ENCODE peak calls at places on chromosomes 1 and 21, in ten cellular contexts. L is tibial artery; K is PC-9; O is colonic mucosa; M is heart right ventricle; S is heart left ventricle; I is uterus; Z is RWPE2; Y is CD4-positive, alpha-beta T cell; R is GM12878. X is an unnamed sample.

GRCh38 chr21:25330266-25330665 is 277.0 kb downstream of the MRPL39 start:
- DNase-seq in Y (no peak), O (no peak), L (no peak), Z (no peak), R (no peak), I (no peak), S (no peak), K (no peak), M (no peak), X (no peak)

GRCh38 chr1:155083865-155084721 is 5.5 kb downstream of the EFNA3 start:
- DNase-seq in I (peak), O (peak), K (no peak), Y (no peak), S (no peak), R (no peak), M (no peak), Z (no peak), L (no peak), X (no peak)

GRCh38 chr1:162701286-162701685 is 69.0 kb downstream of the DDR2 start:
- DNase-seq in M (no peak), Z (no peak), R (peak), O (no peak), I (no peak), K (no peak), L (no peak), S (no peak), Y (no peak), X (no peak)

GRCh38 chr1:9639190-9639589 is 12.3 kb upstream of the PIK3CD start:
- DNase-seq in M (no peak), O (no peak), Z (no peak), L (no peak), Y (no peak), R (no peak), S (no peak), K (no peak), I (no peak), X (no peak)

GRCh38 chr1:36342426-36343185 is 19.2 kb upstream of the EVA1B start:
- DNase-seq in L (peak), Z (no peak), K (peak), R (no peak), I (peak), M (peak), Y (peak), S (peak), O (peak), X (peak)

GRCh38 chr1:222288056-222288455 is 259.8 kb downstream of the HHIPL2 start:
- DNase-seq in M (no peak), R (no peak), O (no peak), S (no peak), Y (no peak), I (no peak), L (no peak), Z (no peak), K (peak), X (peak)

GRCh38 chr1:248817065-248817464 is 8.7 kb downstream of the SH3BP5L start:
- DNase-seq in R (no peak), O (no peak), I (no peak), Z (no peak), S (no peak), L (no peak), K (no peak), M (no peak), Y (no peak), X (no peak)

GRCh38 chr1:15734901-15735300 is 1.2 kb upstream of the SLC25A34 start:
- DNase-seq in I (no peak), R (no peak), S (no peak), K (no peak), M (no peak), L (no peak), Y (no peak), Z (peak), O (peak), X (no peak)

GRCh38 chr1:66571789-66572188 is 37.8 kb downstream of the SGIP1 start:
- DNase-seq in L (no peak), R (no peak), I (no peak), S (no peak), K (no peak), Y (no peak), O (no peak), M (no peak), Z (no peak), X (peak)

GRCh38 chr1:2644591-2645101 is 11.8 kb upstream of the MMEL1 start:
- DNase-seq in Z (no peak), O (no peak), K (no peak), R (no peak), I (no peak), S (no peak), L (no peak), Y (no peak), M (no peak), X (no peak)

GRCh38 chr21:45923146-45923545 is 58.4 kb upstream of the COL6A1 start:
- DNase-seq in M (peak), Y (peak), L (peak), R (no peak), O (peak), Z (no peak), S (peak), K (peak), I (peak), X (peak)

GRCh38 chr21:31299291-31300147 is 44.5 kb downstream of the TIAM1 start:
- DNase-seq in S (no peak), I (no peak), R (peak), Z (no peak), O (no peak), Y (no peak), M (no peak), L (no peak), K (no peak), X (peak)

GRCh38 chr21:32578107-32578691 is 7.1 kb downstream of the TCP10L start:
- DNase-seq in Y (no peak), O (peak), I (no peak), L (no peak), Z (no peak), K (peak), M (no peak), S (no peak), R (no peak), X (no peak)

GRCh38 chr1:60281360-60281932 is 207.9 kb upstream of the C1orf87 start:
- DNase-seq in L (peak), I (peak), S (peak), O (peak), R (peak), M (peak), Y (no peak), K (peak), Z (peak), X (peak)

GRCh38 chr1:67355745-67356424 is 48.2 kb downstream of the IL12RB2 start:
- DNase-seq in M (no peak), Z (no peak), Y (no peak), L (no peak), S (no peak), K (no peak), O (no peak), I (no peak), R (no peak), X (peak)

GRCh38 chr1:24904731-24905354 is 25.2 kb downstream of the RUNX3 start:
- DNase-seq in M (no peak), L (peak), Y (no peak), R (no peak), O (no peak), Z (peak), I (no peak), K (no peak), S (no peak), X (no peak)

GRCh38 chr1:3749512-3749911 is 2.7 kb upstream of the CCDC27 start:
- DNase-seq in S (no peak), L (no peak), O (no peak), M (no peak), R (no peak), Z (no peak), Y (no peak), I (no peak), K (no peak), X (no peak)

GRCh38 chr1:245901565-245901964 is 605.5 kb downstream of the SMYD3 start:
- DNase-seq in R (no peak), I (no peak), L (no peak), S (no peak), Z (no peak), M (no peak), Y (no peak), O (no peak), K (no peak), X (no peak)

GRCh38 chr1:39631361-39632331 is 7.8 kb downstream of the HEYL start:
- DNase-seq in L (no peak), S (no peak), Z (no peak), K (no peak), Y (no peak), O (no peak), M (no peak), R (no peak), I (no peak), X (no peak)

GRCh38 chr1:33239487-33239886 is 16.8 kb upstream of the ZNF362 start:
- DNase-seq in Y (no peak), O (no peak), Z (no peak), I (no peak), S (no peak), K (no peak), M (no peak), L (no peak), R (no peak), X (no peak)

GRCh38 chr21:39071623-39072214 is 111.5 kb downstream of the PSMG1 start:
- DNase-seq in M (no peak), S (no peak), Z (no peak), R (no peak), Y (no peak), L (no peak), I (no peak), K (no peak), O (no peak), X (no peak)

GRCh38 chr21:41360072-41360821 is 1.6 kb upstream of the MX2 start:
- DNase-seq in O (peak), L (peak), M (no peak), I (peak), K (no peak), S (peak), Z (no peak), R (no peak), Y (no peak), X (no peak)

GRCh38 chr1:115423776-115424175 is 85.7 kb upstream of the NGF start:
- DNase-seq in I (no peak), M (no peak), Z (no peak), O (no peak), S (no peak), L (no peak), R (no peak), Y (no peak), K (no peak), X (no peak)

DNA sequence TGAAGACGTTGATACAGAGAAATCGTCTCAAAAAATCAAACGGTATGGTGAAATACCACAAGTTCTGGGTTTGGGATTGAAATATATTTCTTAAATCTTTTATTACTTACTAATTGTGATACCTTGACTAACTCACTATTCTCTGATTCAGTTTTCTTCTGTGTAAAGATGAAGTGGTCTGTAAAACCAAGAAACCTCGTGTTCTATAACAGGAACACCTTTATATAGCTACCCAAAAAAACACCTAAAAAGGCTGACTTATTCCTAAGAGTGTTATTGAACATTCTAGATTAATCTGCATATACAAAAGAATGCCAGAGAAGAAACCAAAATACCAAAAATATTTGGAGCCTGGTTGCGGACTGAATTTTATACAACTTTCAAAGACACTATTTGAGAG is 721 bp downstream of the LRRIQ3 start:
- DNase-seq in I (no peak), M (no peak), R (no peak), Y (no peak), S (no peak), O (no peak), K (no peak), Z (no peak), L (no peak), X (no peak)
- H3K27ac ChIP-seq in I (no peak), M (no peak), R (peak), Y (peak), S (peak), O (no peak), K (no peak), Z (no peak), L (peak), X (no peak)

GRCh38 chr1:227905573-227906487 is 41.9 kb downstream of the WNT9A start:
- DNase-seq in Z (no peak), L (no peak), S (peak), M (peak), R (no peak), Y (no peak), O (no peak), I (no peak), K (no peak), X (no peak)
- TF ChIP-seq CTCF in Z (no peak), L (no peak), S (no peak), M (no peak), R (no peak), Y (no peak), O (no peak), I (no peak), K (no peak), X (no peak)

DNA sequence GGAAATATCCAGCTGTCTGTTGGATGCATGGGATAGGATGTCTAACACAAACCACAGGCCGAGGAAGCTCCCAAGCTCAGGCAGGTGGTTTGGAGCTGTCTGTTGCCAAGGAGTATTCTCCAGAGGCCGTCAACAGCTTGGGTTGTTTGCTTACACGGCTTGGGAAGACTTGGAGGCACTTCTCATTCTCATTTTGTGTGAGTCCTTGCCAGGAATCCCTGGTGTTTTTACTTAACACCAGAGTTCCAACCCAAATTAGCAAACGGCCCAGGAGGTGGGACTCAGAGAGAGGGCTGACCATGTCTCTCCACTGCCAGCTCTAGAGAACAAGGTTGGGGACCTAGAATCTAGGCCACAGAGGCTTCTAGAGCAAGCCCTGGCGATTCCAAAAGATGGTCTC is 72.7 kb upstream of the FAM20B start:
- DNase-seq in S (peak), L (peak), I (peak), K (no peak), O (no peak), M (no peak), Z (no peak), R (no peak), Y (no peak), X (no peak)
- H3K27ac ChIP-seq in S (peak), L (peak), I (peak), K (no peak), O (no peak), M (no peak), Z (no peak), R (no peak), Y (no peak), X (no peak)

DNA sequence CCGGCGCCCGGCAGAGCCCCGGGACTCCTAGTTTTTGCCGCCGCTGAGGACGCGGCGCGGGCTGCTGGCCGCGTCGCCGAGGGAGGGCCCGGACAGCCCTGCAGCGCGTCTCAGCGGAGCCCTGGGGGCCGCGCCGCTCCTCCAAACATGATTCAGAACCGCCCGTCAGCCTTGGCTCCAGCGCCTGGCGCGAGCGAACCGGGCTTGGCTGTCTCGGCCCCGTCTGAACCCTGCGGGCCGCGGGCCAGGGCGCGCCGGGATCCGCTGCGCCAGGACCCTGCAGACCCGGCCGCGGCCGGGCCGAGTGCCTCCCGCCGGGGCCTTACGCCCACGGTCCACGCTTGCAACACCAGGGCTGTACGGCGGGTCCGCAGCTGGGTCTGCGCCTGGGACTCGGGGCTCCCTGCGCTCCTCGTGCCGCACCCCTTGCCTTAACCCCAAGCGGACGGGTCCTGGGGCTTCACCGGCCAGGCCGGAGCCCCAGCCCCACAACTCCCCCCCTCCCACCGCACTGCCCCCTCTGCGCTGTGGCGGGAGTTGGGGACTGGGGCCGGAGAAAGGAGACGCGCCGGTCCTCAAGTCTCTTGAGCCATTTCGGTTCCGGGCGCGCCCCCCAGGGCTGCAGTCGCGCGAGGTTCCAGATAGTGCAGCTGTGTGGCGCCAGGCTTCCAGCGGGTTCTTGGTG is 48.4 kb upstream of the CD34 start:
- DNase-seq in M (peak), O (peak), I (peak), S (peak), L (peak), Y (no peak), K (no peak), R (no peak), Z (no peak), X (peak)
- TF ChIP-seq CTCF in M (no peak), O (no peak), I (no peak), S (peak), L (no peak), Y (no peak), K (no peak), R (no peak), Z (no peak), X (no peak)

GRCh38 chr1:235865565-235866206 is 1.0 kb downstream of the LYST start:
- DNase-seq in K (no peak), S (no peak), R (no peak), Y (no peak), O (no peak), L (no peak), Z (no peak), M (no peak), I (no peak), X (peak)
- H3K27ac ChIP-seq in K (peak), S (peak), R (peak), Y (peak), O (peak), L (peak), Z (peak), M (peak), I (peak), X (peak)

DNA sequence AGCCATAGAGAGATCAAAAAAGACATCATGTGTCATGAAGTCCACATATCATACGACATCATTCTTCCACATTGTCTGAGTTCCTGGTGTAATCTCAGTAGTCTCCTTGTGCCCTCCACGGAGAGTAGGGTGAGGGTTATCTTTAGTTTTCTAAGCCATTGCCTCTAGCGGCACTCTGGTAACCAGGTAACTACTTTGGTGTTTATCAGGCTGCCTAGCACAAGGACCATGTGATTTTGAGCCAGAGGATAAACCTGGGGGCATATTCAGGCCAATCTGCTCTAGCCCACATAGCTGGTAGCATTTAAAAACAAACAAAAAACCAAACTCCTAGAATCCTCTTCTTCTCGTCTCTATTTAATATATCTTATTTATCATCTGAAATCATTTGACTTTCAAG is 147.4 kb downstream of the GDAP2 start:
- DNase-seq in S (no peak), L (no peak), Y (no peak), Z (no peak), R (no peak), I (no peak), M (no peak), K (no peak), O (no peak), X (no peak)
- TF ChIP-seq CTCF in S (no peak), L (no peak), Y (no peak), Z (no peak), R (no peak), I (no peak), M (no peak), K (no peak), O (no peak), X (no peak)

X was measured in RWPE1.